ENCODE peak calls at places on chromosomes 1 and 21, in seven cellular contexts. D is fibroblast of the aortic adventitia; Y is cardiac fibroblast; I is iris pigment epithelial cell; R is dorsolateral prefrontal cortex; J is stimulated activated effector memory CD8-positive, alpha-beta T cell treated with anti-CD3 and anti-CD28 coated beads, Interleukin-12 subunit alpha, Interleukin-12 subunit beta, amount 100 ng/mL, for 72 hours; W is COR-L47. U is an unnamed sample.

GRCh38 chr1:21517161-21517589 is 8.0 kb downstream of the ALPL start:
- DNase-seq in Y (no peak), D (no peak), J (no peak), W (no peak), I (no peak), R (no peak), U (no peak)

GRCh38 chr1:158145173-158145719 is 35.4 kb upstream of the CD1D start:
- DNase-seq in I (peak), W (no peak), D (peak), Y (peak), R (peak), J (no peak), U (peak)

GRCh38 chr1:228798047-228798446 is 62.8 kb downstream of the RHOU start:
- DNase-seq in J (no peak), W (no peak), I (no peak), R (no peak), Y (peak), D (peak), U (no peak)

GRCh38 chr1:89563957-89564604 is 39.5 kb downstream of the LRRC8B start:
- DNase-seq in J (no peak), I (no peak), D (no peak), Y (no peak), W (no peak), R (no peak), U (no peak)

GRCh38 chr1:29129916-29130315 is 6.2 kb upstream of the TMEM200B start:
- DNase-seq in Y (no peak), J (no peak), D (no peak), R (no peak), I (no peak), W (no peak), U (no peak)

GRCh38 chr1:53073899-53074311 is 11.9 kb downstream of the PODN start:
- DNase-seq in Y (no peak), W (no peak), I (no peak), J (no peak), D (peak), R (peak), U (no peak)

GRCh38 chr1:109989656-109990653 is 5.4 kb downstream of the AHCYL1 start:
- DNase-seq in W (no peak), J (no peak), I (no peak), D (peak), Y (no peak), R (no peak), U (no peak)

GRCh38 chr1:234874291-234875288 is 254.0 kb downstream of the TOMM20 start:
- DNase-seq in Y (no peak), D (no peak), J (no peak), W (no peak), R (no peak), I (no peak), U (no peak)

GRCh38 chr1:204853446-204853845 is 17.2 kb upstream of the NFASC start:
- DNase-seq in W (no peak), Y (no peak), J (no peak), R (no peak), I (no peak), D (no peak), U (no peak)

GRCh38 chr1:165397945-165398344 is 41.4 kb upstream of the LMX1A start:
- DNase-seq in Y (peak), W (no peak), I (peak), R (no peak), D (peak), J (no peak), U (no peak)

GRCh38 chr1:212346586-212346985 is 61.4 kb downstream of the PPP2R5A start:
- DNase-seq in D (peak), R (no peak), J (no peak), Y (no peak), I (peak), W (no peak), U (no peak)

GRCh38 chr21:26570203-26570602 is 2.9 kb downstream of the CYYR1 start:
- DNase-seq in W (no peak), D (no peak), I (no peak), J (no peak), Y (no peak), R (no peak), U (no peak)

GRCh38 chr1:43473463-43473862 is 19.7 kb upstream of the HYI start:
- DNase-seq in R (no peak), I (no peak), D (no peak), Y (no peak), J (no peak), W (no peak), U (no peak)

GRCh38 chr1:218816999-218817398 is 356.7 kb upstream of the LYPLAL1 start:
- DNase-seq in I (no peak), R (no peak), Y (no peak), W (no peak), D (no peak), J (no peak), U (no peak)

GRCh38 chr1:113811353-113811887 is 856 bp downstream of the RSBN1 start:
- DNase-seq in D (peak), Y (peak), W (peak), R (peak), I (peak), J (no peak), U (no peak)

GRCh38 chr1:31576201-31576669 is at the start of gene TINAGL1:
- DNase-seq in D (no peak), I (no peak), R (no peak), Y (no peak), J (no peak), W (no peak), U (peak)

GRCh38 chr21:32257952-32258785 is 20.7 kb downstream of the MIS18A start:
- DNase-seq in J (peak), Y (peak), I (peak), D (peak), W (peak), R (peak), U (peak)

GRCh38 chr1:222443566-222443965 is 104.3 kb downstream of the HHIPL2 start:
- DNase-seq in J (no peak), Y (no peak), D (no peak), W (no peak), R (no peak), I (no peak), U (no peak)

GRCh38 chr1:36098650-36099365 is 10.1 kb downstream of the ADPRS start:
- DNase-seq in Y (no peak), I (no peak), W (no peak), J (no peak), R (no peak), D (no peak), U (no peak)

GRCh38 chr1:10378071-10378841 is 20.6 kb upstream of the PGD start:
- DNase-seq in Y (peak), J (no peak), D (peak), I (peak), R (no peak), W (no peak), U (peak)

GRCh38 chr1:65558215-65558614 is 137.7 kb downstream of the LEPR start:
- DNase-seq in Y (peak), W (no peak), I (peak), D (peak), J (no peak), R (no peak), U (no peak)

GRCh38 chr1:81801032-81801833 is 499 bp downstream of the ADGRL2 start:
- DNase-seq in W (peak), J (no peak), D (peak), I (peak), Y (peak), R (no peak), U (peak)

GRCh38 chr1:207045466-207045865 is 5.5 kb downstream of the YOD1 start:
- DNase-seq in R (no peak), W (no peak), Y (peak), J (no peak), I (no peak), D (peak), U (no peak)

GRCh38 chr1:194062962-194063361 is 876.5 kb upstream of the B3GALT2 start:
- DNase-seq in R (no peak), J (no peak), W (no peak), Y (peak), D (peak), I (peak), U (peak)

GRCh38 chr21:17742940-17743592 is 76.1 kb downstream of the C21orf91 start:
- DNase-seq in D (no peak), W (no peak), R (no peak), I (no peak), Y (no peak), J (no peak), U (no peak)

GRCh38 chr1:161139765-161140164 is 7.3 kb upstream of the DEDD start:
- DNase-seq in W (peak), D (peak), R (no peak), Y (peak), J (no peak), I (peak), U (no peak)

GRCh38 chr1:69982992-69983391 is 222.4 kb downstream of the LRRC40 start:
- DNase-seq in I (peak), Y (peak), W (no peak), R (no peak), J (no peak), D (peak), U (no peak)

GRCh38 chr1:84508510-84508909 is 2.1 kb upstream of the GNG5 start:
- DNase-seq in W (no peak), R (no peak), Y (no peak), J (no peak), D (no peak), I (no peak), U (no peak)

GRCh38 chr1:27503033-27503432 is 13.1 kb upstream of the WASF2 start:
- DNase-seq in R (no peak), D (no peak), J (no peak), W (no peak), I (no peak), Y (no peak), U (no peak)

U was measured in NCI-H226.